ENCODE peak calls at places on chromosome 5, in four cellular contexts. N, O, P and V are unnamed samples.

GRCh38 chr5:163473613-163474243 is 13.3 kb downstream of the HMMR start:
- DNase-seq in N (no peak), O (no peak), P (no peak), V (no peak)

GRCh38 chr5:33558489-33558888 is 117.7 kb downstream of the TARS1 start:
- DNase-seq in N (no peak), O (no peak), P (no peak), V (no peak)

GRCh38 chr5:10332301-10332700 is 21.2 kb upstream of the MARCHF6 start:
- DNase-seq in N (no peak), O (no peak), P (no peak), V (no peak)

GRCh38 chr5:141003791-141004601 is 37.7 kb downstream of the PCDHAC2 start:
- DNase-seq in N (no peak), O (peak; percentile 88), P (peak; percentile 54), V (no peak)

GRCh38 chr5:91382530-91383026 is 539 bp downstream of the ARRDC3 start:
- DNase-seq in N (peak; percentile 22), O (peak; percentile 51), P (no peak), V (peak; percentile 10)

GRCh38 chr5:110853267-110853666 is 114.5 kb downstream of the SLC25A46 start:
- DNase-seq in N (no peak), O (no peak), P (no peak), V (no peak)

GRCh38 chr5:6832994-6833393 is 119.8 kb downstream of the TENT4A start:
- DNase-seq in N (no peak), O (no peak), P (no peak), V (no peak)

GRCh38 chr5:107551088-107551487 is 119.6 kb downstream of the EFNA5 start:
- DNase-seq in N (no peak), O (no peak), P (no peak), V (no peak)

GRCh38 chr5:155311721-155312120 is 298.2 kb downstream of the KIF4B start:
- DNase-seq in N (no peak), O (no peak), P (no peak), V (no peak)

GRCh38 chr5:133396187-133396621 is 216.1 kb downstream of the FSTL4 start:
- DNase-seq in N (no peak), O (no peak), P (peak; percentile 52), V (no peak)

GRCh38 chr5:99721487-99721886 is 792.7 kb upstream of the CHD1 start:
- DNase-seq in N (peak; percentile 78), O (no peak), P (no peak), V (no peak)

GRCh38 chr5:139561655-139562451 is 714 bp downstream of the UBE2D2 start:
- DNase-seq in N (no peak), O (peak; percentile 54), P (peak; percentile 72), V (peak; percentile 81)

GRCh38 chr5:107809201-107810034 is 138.7 kb upstream of the EFNA5 start:
- DNase-seq in N (no peak), O (no peak), P (no peak), V (no peak)

GRCh38 chr5:138662599-138662998 is 87.4 kb upstream of the HSPA9 start:
- DNase-seq in N (no peak), O (no peak), P (no peak), V (no peak)

DNA sequence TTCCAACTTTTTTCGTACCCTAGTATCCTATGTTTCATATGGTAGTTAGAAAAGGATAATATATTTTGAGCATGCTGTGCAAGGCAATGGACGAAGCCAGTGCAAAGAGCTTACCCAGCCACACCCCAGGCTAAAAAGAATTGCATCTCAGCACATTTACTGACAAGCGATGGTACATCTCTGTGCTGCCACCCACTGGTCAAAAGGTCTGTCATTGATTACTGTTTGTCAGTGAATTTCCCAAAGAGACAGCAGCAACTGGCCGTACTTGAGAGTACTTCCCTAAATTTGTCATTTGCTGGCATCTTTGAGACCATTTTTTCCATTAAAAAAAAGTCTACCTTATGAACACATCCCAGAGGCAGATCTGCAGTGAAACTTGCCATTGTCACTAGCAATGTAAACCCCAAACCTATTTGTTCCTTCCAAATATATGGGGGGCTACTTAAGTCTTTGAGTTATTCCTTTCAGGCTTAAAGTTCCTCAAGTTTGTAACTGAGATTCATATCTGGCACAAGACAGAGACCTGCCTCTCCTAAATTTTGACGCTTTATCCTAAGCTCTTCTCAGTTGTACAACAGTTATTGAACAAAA is 184.3 kb downstream of the CTNND2 start:
- DNase-seq in N (peak; percentile 48), O (peak; percentile 51), P (peak; percentile 73), V (no peak)
- TF ChIP-seq PHF8 in N (no peak), O (no peak), P (no peak), V (no peak)

GRCh38 chr5:58751222-58751621 is 168.3 kb downstream of the RAB3C start:
- DNase-seq in N (no peak), O (peak; percentile 13), P (no peak), V (peak; percentile 27)
- TF ChIP-seq PHF8 in N (no peak), O (no peak), P (no peak), V (no peak)

DNA sequence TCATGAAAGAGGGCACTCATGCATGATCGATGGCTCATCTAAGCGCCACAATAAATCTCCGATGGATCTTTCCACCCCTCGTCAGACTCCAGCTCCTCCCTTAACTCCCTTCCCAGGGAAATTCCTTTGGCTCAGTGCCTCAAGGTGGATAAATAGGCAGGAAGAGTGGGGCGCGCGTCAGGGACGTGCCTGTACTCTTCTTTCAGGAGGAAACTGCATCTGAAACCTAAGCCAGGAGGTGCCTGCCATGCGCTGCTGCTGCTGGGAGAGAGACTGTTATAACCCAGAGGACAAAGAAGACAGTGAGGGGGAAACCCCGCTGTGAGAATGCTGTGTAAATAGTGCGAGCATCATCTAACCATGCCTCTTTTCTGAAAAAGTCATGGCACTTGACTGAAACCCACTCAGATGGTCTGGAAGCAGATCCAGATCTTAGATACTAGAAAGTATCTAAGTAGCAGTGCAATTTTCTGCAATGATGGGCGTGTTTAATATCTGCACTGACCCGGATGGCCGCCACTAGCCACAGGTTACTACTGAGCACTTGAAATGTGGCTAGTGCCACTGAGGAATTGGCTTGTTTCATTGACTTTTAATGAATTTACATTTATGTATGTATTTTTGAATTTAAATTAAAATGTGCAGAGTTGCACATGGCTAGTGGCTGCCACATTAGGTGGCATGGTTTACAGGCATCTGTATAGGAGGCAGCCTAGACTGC is 120.3 kb upstream of the BASP1 start:
- DNase-seq in N (no peak), O (no peak), P (no peak), V (no peak)
- TF ChIP-seq PHF8 in N (no peak), O (no peak), P (no peak), V (no peak)

DNA sequence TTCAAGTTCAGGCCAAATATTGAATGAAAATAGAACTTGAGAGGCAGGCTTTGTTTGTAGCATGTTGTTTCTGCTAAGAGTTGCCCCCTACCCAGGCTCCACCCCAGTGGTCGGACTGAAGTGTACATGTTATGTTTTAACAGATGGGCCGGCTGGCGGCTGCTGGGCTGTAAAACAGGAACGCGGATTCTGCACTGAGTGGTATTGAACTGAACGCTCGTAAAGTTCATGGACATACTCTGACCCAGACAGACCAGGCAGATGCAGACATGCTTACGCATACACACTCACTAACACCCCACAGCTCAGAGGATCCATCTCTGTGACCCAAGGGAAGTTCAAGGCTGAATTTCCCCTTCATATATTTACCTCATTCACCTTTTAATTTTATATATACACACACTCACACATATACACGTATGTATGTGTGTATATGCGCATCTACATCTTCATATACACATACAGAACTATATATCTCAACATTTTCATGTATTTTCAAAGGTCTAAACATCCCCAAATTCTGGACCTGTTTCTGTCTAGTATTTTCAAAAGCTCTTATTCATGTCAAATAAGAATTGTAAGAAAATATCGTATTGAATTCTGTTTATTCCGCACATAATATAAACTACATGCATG is 1.4 kb downstream of the MARCHF3 start:
- DNase-seq in N (peak; percentile 68), O (no peak), P (no peak), V (no peak)
- TF ChIP-seq PHF8 in N (no peak), O (no peak), P (no peak), V (no peak)

GRCh38 chr5:13987843-13988464 is 43.5 kb upstream of the DNAH5 start:
- DNase-seq in N (peak; percentile 37), O (peak; percentile 74), P (peak; percentile 60), V (peak; percentile 69)
- TF ChIP-seq PHF8 in N (no peak), O (no peak), P (no peak), V (no peak)

GRCh38 chr5:142176255-142176654 is 67.7 kb downstream of the NDFIP1 start:
- DNase-seq in N (no peak), O (no peak), P (no peak), V (no peak)
- TF ChIP-seq PHF8 in N (no peak), O (no peak), P (no peak), V (no peak)

GRCh38 chr5:134837530-134838181 is 8.1 kb upstream of the C5orf24 start:
- DNase-seq in N (peak; percentile 50), O (no peak), P (no peak), V (no peak)
- TF ChIP-seq PHF8 in N (no peak), O (no peak), P (no peak), V (no peak)

GRCh38 chr5:57193757-57194413 is 20.0 kb downstream of the GPBP1 start:
- DNase-seq in N (no peak), O (no peak), P (no peak), V (no peak)

GRCh38 chr5:57191163-57191562 is 17.3 kb downstream of the GPBP1 start:
- DNase-seq in N (no peak), O (no peak), P (peak; percentile 26), V (no peak)

GRCh38 chr5:57194653-57195052 is 20.8 kb downstream of the GPBP1 start:
- DNase-seq in N (no peak), O (no peak), P (no peak), V (no peak)

GRCh38 chr5:57191986-57192385 is 18.1 kb downstream of the GPBP1 start:
- DNase-seq in N (no peak), O (no peak), P (no peak), V (no peak)

DNA sequence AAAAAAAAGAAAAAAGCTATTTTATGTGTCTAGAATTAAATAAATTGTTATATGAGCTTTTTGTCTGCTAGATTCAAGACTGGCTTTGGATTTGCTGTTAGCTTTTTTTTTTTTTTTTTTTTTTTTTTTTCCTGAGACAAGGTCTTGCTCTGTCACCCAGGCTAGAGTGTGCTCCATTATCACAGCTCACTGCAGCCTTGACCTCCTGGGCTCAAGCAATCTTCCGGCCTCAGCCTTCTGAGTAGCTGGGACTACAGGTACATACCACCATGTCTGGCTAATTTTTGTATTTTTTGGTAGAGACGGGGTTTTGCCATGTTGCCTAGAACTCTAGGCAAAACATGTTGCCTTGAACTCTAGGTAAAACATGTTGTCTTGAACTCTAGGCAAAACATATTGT is 16.7 kb downstream of the GPBP1 start:
- DNase-seq in N (no peak), O (no peak), P (peak; percentile 24), V (no peak)
- TF ChIP-seq PHF8 in N (no peak), O (no peak), P (no peak), V (no peak)

DNA sequence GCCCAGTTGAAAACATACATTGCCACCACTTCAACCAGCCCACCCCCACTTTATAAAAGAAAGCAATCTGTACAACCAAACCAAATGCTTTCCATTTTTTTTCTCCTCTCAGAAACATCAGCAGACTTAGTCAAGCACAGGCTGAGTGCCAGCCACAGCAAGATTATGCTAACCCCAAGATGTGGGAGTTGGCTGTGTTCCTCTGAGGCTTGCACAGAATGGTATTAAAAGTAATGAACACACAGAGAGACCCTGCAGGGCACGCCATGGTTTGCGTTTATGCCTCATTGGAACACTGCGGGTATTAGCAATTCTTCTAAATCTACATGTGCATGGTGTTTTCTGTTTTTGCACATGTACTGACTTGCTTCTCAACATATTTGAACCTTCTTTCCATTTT is 419.9 kb upstream of the GRAMD2B start:
- DNase-seq in N (no peak), O (no peak), P (no peak), V (no peak)
- TF ChIP-seq PHF8 in N (no peak), O (no peak), P (no peak), V (no peak)